ENCODE peak calls at places on chromosomes 3 and 15, in six cellular contexts. V is HCT116, C is neural progenitor cell, O is PC-3, I is astrocyte, A is keratinocyte. Q is an unnamed sample. For H4K20me1, the result is how much of the 10 kb centered on the place peaks cover.

GRCh38 chr15:89199734-89200133 is 21.6 kb downstream of the RLBP1 start:
- DNase-seq in O (no peak), I (no peak), A (no peak), C (peak), V (no peak), Q (no peak)

GRCh38 chr3:136929984-136930671 is 27.7 kb upstream of the IL20RB start:
- DNase-seq in A (no peak), O (no peak), C (no peak), I (no peak), V (no peak), Q (no peak)

GRCh38 chr3:150286390-150287147 is 121.5 kb upstream of the TSC22D2 start:
- DNase-seq in I (peak), V (peak), C (peak), A (peak), O (peak), Q (no peak)

GRCh38 chr3:69200384-69201068 is 78.1 kb upstream of the LMOD3 start:
- DNase-seq in A (no peak), I (peak), V (no peak), C (peak), O (peak), Q (no peak)

GRCh38 chr3:168091299-168091852 is 4.3 kb downstream of the GOLIM4 start:
- DNase-seq in I (no peak), A (no peak), V (no peak), C (no peak), O (no peak), Q (no peak)

GRCh38 chr15:26771917-26772587 is 814 bp downstream of the GABRB3 start:
- DNase-seq in O (no peak), V (no peak), I (peak), A (no peak), C (no peak), Q (no peak)

GRCh38 chr15:60005352-60006202 is 1.5 kb downstream of the FOXB1 start:
- DNase-seq in A (no peak), C (peak), V (no peak), O (no peak), I (no peak), Q (peak)

GRCh38 chr3:71160800-71161546 is 422.6 kb downstream of the FOXP1 start:
- DNase-seq in C (no peak), O (peak), V (no peak), I (peak), A (no peak), Q (peak)

GRCh38 chr3:134810052-134810435 is 15.0 kb downstream of the EPHB1 start:
- DNase-seq in V (no peak), O (no peak), I (no peak), A (no peak), C (no peak), Q (no peak)

GRCh38 chr15:77296773-77297337 is 123.0 kb downstream of the PEAK1 start:
- DNase-seq in I (no peak), O (no peak), C (no peak), A (no peak), V (no peak), Q (no peak)

GRCh38 chr3:186596568-186597287 is 16.1 kb upstream of the AHSG start:
- DNase-seq in O (no peak), V (no peak), I (peak), C (peak), A (no peak), Q (no peak)

GRCh38 chr3:29901097-29901496 is 620.2 kb downstream of the RBMS3 start:
- DNase-seq in I (peak), V (no peak), A (no peak), O (no peak), C (no peak), Q (no peak)

GRCh38 chr3:113055201-113055600 is 64.4 kb downstream of the GTPBP8 start:
- DNase-seq in V (no peak), O (no peak), A (no peak), I (no peak), C (no peak), Q (no peak)

GRCh38 chr3:181755959-181756358 is 44.2 kb downstream of the SOX2 start:
- DNase-seq in O (no peak), V (no peak), I (no peak), A (no peak), C (peak), Q (no peak)

GRCh38 chr15:56805466-56806146 is 72.3 kb upstream of the ZNF280D start:
- DNase-seq in A (no peak), C (no peak), O (peak), I (peak), V (peak), Q (no peak)

GRCh38 chr15:69758810-69759410 is 306.3 kb downstream of the RPLP1 start:
- DNase-seq in C (no peak), I (peak), V (no peak), O (peak), A (peak), Q (peak)

GRCh38 chr3:5143459-5143858 is 21.4 kb downstream of the ARL8B start:
- DNase-seq in I (no peak), O (no peak), A (no peak), V (no peak), C (no peak), Q (no peak)
- H4K20me1 ChIP-seq in I (half or more), O (half or more), A (under half), V (under half), C (under half), Q (under half)

GRCh38 chr3:86887876-86888275 is 103.1 kb downstream of the VGLL3 start:
- DNase-seq in O (peak), C (no peak), I (no peak), A (no peak), V (no peak), Q (no peak)
- TF ChIP-seq EZH2 in O (no peak), C (no peak), I (no peak), A (no peak), V (no peak), Q (no peak)

DNA sequence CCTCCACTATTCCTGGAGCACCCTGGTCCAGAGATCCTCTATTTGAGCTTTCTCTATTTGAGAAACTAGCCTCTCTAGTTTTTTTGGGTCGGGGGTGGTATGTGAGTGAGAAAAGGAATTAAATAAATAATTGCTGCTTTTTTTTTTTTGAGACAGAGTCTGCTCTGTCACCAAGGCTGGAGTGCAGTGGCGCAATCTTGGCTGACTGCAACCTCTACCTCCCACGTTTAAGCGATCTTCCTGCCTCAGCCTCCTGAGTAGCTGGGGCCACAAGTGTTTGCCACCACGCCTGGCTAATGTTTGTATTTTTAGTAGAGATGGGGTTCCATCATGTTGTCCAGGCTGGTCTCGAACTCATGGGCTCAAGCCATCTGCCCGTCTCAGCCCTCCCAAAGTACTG is 72.5 kb downstream of the ZNF609 start:
- DNase-seq in V (no peak), O (no peak), A (no peak), I (no peak), C (no peak), Q (peak)
- H4K20me1 ChIP-seq in V (under half), O (under half), A (under half), I (half or more), C (half or more), Q (under half)

DNA sequence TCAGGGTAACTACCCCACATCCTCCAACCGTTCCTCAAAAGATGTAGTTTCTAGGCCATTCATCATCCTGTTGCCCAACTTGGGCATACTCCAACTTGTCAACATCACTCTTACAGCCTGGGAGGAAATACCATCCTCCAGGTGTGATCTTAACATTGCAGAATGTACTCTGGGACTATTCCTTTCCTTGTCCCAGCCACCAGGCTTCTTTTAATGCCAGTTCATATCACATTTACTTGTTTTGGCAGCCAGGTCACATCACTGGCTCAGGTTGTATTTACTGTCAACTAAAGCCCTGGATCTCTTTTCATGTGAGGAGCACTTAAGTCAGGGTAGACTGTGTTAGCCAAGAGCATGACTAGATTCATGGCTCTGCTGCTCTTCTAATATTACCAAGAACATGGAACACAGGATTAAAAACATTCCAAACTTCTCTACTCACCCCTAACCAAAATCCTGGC is 4.0 kb upstream of the DENND6A start:
- DNase-seq in I (peak), V (no peak), A (peak), C (no peak), O (peak), Q (no peak)
- TF ChIP-seq EZH2 in I (no peak), V (no peak), A (no peak), C (no peak), O (no peak), Q (no peak)

DNA sequence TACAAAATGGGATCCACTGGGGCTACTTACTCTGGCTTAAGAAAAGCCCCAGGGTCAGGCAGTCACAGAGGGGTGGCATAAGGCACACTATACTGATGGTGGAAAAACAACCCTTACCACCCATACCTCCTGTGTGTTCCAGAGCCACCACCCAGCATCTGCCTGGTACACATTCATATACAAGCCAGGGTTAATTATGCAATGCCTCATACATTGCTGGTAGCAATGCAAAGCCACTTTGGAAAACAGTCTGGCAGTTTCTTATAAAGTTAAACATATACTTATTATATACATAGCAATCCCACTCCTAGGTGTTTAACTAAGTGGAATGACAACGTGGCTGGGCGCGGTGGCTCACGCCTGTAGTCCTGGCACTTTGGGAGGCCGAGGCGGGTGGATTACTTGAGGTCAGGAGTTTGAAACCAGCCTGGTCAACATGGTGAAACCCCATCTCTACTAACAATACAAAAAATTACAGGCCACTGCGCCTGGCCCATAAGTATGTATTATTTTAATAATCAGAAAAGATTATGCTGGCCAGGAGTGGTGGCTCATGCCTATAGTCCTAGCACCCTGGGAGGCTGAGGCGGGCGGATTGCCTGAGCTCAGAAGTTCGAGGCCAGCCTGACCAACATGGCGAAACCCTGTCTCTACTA is 15.2 kb upstream of the NCKIPSD start:
- DNase-seq in C (no peak), A (no peak), O (no peak), I (no peak), V (no peak), Q (no peak)
- H4K20me1 ChIP-seq in C (half or more), A (under half), O (half or more), I (half or more), V (under half), Q (half or more)

Q was measured in DND-41.